ENCODE peak calls at places on chromosomes 5 and 9, in six cellular contexts. U is iris pigment epithelial cell; D is posterior cingulate gyrus; T is CD8-positive, alpha-beta T cell; S is T-helper 22 cell; K is mesothelial cell of epicardium. J is an unnamed sample.

GRCh38 chr5:68068204-68068603 is 147.4 kb upstream of the PIK3R1 start:
- DNase-seq in T (no peak), S (no peak), K (no peak), U (no peak), D (no peak), J (no peak)

GRCh38 chr5:148791696-148792095 is 34.7 kb upstream of the ADRB2 start:
- DNase-seq in K (no peak), U (no peak), S (no peak), T (no peak), D (no peak), J (no peak)

GRCh38 chr9:91085499-91086291 is 276.0 kb downstream of the AUH start:
- DNase-seq in S (no peak), D (no peak), K (no peak), U (no peak), T (no peak), J (no peak)

GRCh38 chr9:122206118-122207046 is 22.4 kb downstream of the LHX6 start:
- DNase-seq in T (no peak), D (no peak), U (peak; percentile 81), S (no peak), K (no peak), J (no peak)

GRCh38 chr9:83544002-83544698 is 5.9 kb upstream of the FRMD3 start:
- DNase-seq in S (no peak), K (no peak), D (no peak), U (peak; percentile 68), T (no peak), J (no peak)

GRCh38 chr9:68844623-68845612 is 139.9 kb downstream of the PIP5K1B start:
- DNase-seq in S (no peak), U (peak; percentile 5), K (no peak), D (peak; percentile 29), T (peak; percentile 51), J (peak; percentile 7)

GRCh38 chr5:8842906-8843590 is 702.8 kb downstream of the SEMA5A start:
- DNase-seq in K (no peak), T (no peak), D (peak; percentile 79), S (no peak), U (peak; percentile 61), J (peak; percentile 61)

GRCh38 chr5:160802567-160802966 is 49.4 kb downstream of the ATP10B start:
- DNase-seq in T (no peak), S (no peak), D (peak; percentile 32), K (no peak), U (no peak), J (no peak)

GRCh38 chr5:126228934-126229333 is 194.3 kb upstream of the GRAMD2B start:
- DNase-seq in S (no peak), K (no peak), D (no peak), T (no peak), U (no peak), J (no peak)

GRCh38 chr9:121720311-121720991 is 69.0 kb downstream of the DAB2IP start:
- DNase-seq in U (no peak), S (no peak), T (no peak), D (no peak), K (no peak), J (no peak)

GRCh38 chr5:149616727-149617284 is 35.5 kb downstream of the ARHGEF37 start:
- DNase-seq in S (no peak), D (no peak), K (no peak), T (no peak), U (no peak), J (no peak)

GRCh38 chr9:129391215-129391614 is 213.2 kb upstream of the IER5L start:
- DNase-seq in S (no peak), T (no peak), D (no peak), U (no peak), K (no peak), J (no peak)

GRCh38 chr5:124980174-124980941 is 233.9 kb upstream of the ZNF608 start:
- DNase-seq in K (no peak), S (no peak), T (no peak), U (no peak), D (peak; percentile 46), J (peak; percentile 24)

GRCh38 chr5:174617285-174617684 is 107.1 kb upstream of the MSX2 start:
- DNase-seq in U (no peak), D (no peak), S (no peak), T (no peak), K (no peak), J (no peak)

GRCh38 chr5:67549947-67550346 is 353.3 kb upstream of the CD180 start:
- DNase-seq in K (no peak), U (no peak), T (no peak), D (no peak), S (no peak), J (no peak)